ENCODE peak calls at places on chromosomes 12 and 14, in five cellular contexts. J, K, G, N and L are unnamed samples.

GRCh38 chr12:119393685-119394084 is 59.2 kb downstream of the CCDC60 start:
- DNase-seq in J (no peak), K (no peak), G (no peak), N (no peak), L (no peak)

GRCh38 chr14:102272392-102272791 is 32.6 kb downstream of the MOK start:
- DNase-seq in J (no peak), K (no peak), G (no peak), N (peak), L (no peak)

GRCh38 chr14:103524002-103524785 is 1.6 kb upstream of the CKB start:
- DNase-seq in J (no peak), K (no peak), G (no peak), N (no peak), L (no peak)

GRCh38 chr12:88243886-88244491 is 101.9 kb downstream of the TMTC3 start:
- DNase-seq in J (no peak), K (no peak), G (no peak), N (no peak), L (peak)

GRCh38 chr12:101881228-101881627 is 3.8 kb downstream of the DRAM1 start:
- DNase-seq in J (no peak), K (no peak), G (no peak), N (no peak), L (no peak)

GRCh38 chr12:132966676-132967415 is 10.7 kb upstream of the ZNF605 start:
- DNase-seq in J (no peak), K (no peak), G (no peak), N (no peak), L (no peak)

GRCh38 chr14:79093542-79093941 is 923.4 kb downstream of the NRXN3 start:
- DNase-seq in J (no peak), K (no peak), G (peak), N (no peak), L (no peak)

GRCh38 chr14:21087294-21088091 is 11.0 kb downstream of the ZNF219 start:
- DNase-seq in J (peak), K (no peak), G (peak), N (peak), L (peak)

GRCh38 chr14:34527591-34527990 is 11.9 kb downstream of the EAPP start:
- DNase-seq in J (no peak), K (no peak), G (no peak), N (no peak), L (no peak)

GRCh38 chr12:40031965-40032364 is 73.9 kb downstream of the SLC2A13 start:
- DNase-seq in J (no peak), K (no peak), G (peak), N (no peak), L (no peak)

GRCh38 chr12:56565510-56566101 is 44.0 kb downstream of the RBMS2 start:
- DNase-seq in J (no peak), K (no peak), G (peak), N (peak), L (peak)

GRCh38 chr12:27667540-27667939 is 28.7 kb upstream of the REP15 start:
- DNase-seq in J (no peak), K (no peak), G (no peak), N (peak), L (peak)

GRCh38 chr14:103641181-103641580 is 12.2 kb downstream of the KLC1 start:
- DNase-seq in J (no peak), K (no peak), G (peak), N (peak), L (peak)

GRCh38 chr12:89856431-89856830 is 147.8 kb upstream of the ATP2B1 start:
- DNase-seq in J (no peak), K (no peak), G (no peak), N (peak), L (peak)

GRCh38 chr12:50672158-50672557 is 91.7 kb upstream of the ATF1 start:
- DNase-seq in J (no peak), K (no peak), G (no peak), N (no peak), L (no peak)

GRCh38 chr14:52286659-52287649 is 19.5 kb downstream of the PTGDR start:
- DNase-seq in J (no peak), K (no peak), G (no peak), N (peak), L (peak)

GRCh38 chr12:74021937-74022336 is 515.7 kb upstream of the ATXN7L3B start:
- DNase-seq in J (peak), K (peak), G (peak), N (no peak), L (peak)

GRCh38 chr12:6852651-6853354 is 853 bp downstream of the USP5 start:
- DNase-seq in J (no peak), K (no peak), G (no peak), N (peak), L (peak)

GRCh38 chr12:96714199-96714598 is 192.9 kb upstream of the NEDD1 start:
- DNase-seq in J (no peak), K (no peak), G (no peak), N (no peak), L (no peak)

GRCh38 chr12:96720363-96720705 is 186.7 kb upstream of the NEDD1 start:
- DNase-seq in J (no peak), K (no peak), G (no peak), N (no peak), L (no peak)

GRCh38 chr12:96719671-96720362 is 187.2 kb upstream of the NEDD1 start:
- DNase-seq in J (no peak), K (no peak), G (no peak), N (peak), L (peak)
- H3K4me3 ChIP-seq in J (no peak), K (no peak), G (no peak), N (peak), L (no peak)

DNA sequence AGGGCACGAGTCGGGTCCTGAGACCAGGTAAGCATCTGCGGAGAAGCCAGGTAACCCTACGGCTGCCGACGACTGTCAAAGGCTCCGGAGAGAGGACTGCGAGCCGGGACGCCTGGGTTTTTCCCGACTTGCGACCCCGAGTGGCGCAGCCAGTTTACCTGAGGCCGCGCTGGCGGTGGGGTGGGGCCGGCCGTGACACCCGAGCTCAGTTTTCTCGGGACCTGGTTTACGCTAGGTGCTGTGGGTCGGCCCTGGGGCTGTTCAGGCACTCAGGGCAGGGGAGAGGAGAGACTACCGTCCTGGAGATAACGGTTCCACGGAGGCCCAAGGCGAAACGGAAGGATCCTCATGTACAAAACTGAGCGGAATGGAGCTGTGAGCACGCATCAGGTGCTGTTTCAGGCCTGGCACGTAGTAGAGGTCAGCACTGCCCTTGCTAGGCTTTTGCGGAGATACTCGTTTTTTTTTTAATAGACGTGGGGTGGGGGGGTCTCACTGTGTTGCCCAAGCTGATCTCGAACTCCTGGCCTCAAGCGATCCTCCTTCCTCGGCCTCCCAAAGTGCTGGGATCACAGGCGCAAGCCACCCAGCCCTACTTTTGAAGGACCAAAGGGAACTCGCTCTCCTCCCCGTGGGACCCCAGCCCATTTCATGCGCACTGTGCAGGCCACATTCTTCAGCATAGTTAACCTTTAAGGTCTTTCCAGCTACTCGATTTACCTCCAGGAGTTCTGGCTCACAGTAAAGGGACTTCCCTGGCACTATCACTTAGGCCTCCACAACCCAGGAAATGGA is 466 bp downstream of the MTRFR start:
- DNase-seq in J (no peak), K (no peak), G (no peak), N (no peak), L (no peak)
- H3K23ac ChIP-seq in J (peak), K (no peak), G (no peak), N (peak), L (peak)

DNA sequence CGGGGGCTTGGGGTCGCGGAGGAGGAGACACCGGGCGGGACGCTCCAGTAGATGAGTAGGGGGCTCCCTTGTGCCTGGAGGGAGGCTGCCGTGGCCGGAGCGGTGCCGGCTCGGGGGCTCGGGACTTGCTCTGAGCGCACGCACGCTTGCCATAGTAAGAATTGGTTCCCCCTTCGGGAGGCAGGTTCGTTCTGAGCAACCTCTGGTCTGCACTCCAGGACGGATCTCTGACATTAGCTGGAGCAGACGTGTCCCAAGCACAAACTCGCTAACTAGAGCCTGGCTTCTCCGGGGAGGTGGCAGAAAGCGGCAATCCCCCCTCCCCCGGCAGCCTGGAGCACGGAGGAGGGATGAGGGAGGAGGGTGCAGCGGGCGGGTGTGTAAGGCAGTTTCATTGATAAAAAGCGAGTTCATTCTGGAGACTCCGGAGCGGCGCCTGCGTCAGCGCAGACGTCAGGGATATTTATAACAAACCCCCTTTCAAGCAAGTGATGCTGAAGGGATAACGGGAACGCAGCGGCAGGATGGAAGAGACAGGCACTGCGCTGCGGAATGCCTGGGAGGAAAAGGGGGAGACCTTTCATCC is 618 bp downstream of the FOS start:
- DNase-seq in J (no peak), K (no peak), G (no peak), N (peak), L (peak)
- H4K91ac ChIP-seq in J (no peak), K (peak), G (no peak), N (no peak), L (peak)

GRCh38 chr12:110012137-110012536 is 12.9 kb downstream of the ANKRD13A start:
- DNase-seq in J (no peak), K (no peak), G (peak), N (no peak), L (no peak)

GRCh38 chr12:110012659-110013058 is 13.4 kb downstream of the ANKRD13A start:
- DNase-seq in J (no peak), K (no peak), G (no peak), N (no peak), L (no peak)

GRCh38 chr12:110007874-110008273 is 8.6 kb downstream of the ANKRD13A start:
- DNase-seq in J (no peak), K (no peak), G (no peak), N (no peak), L (peak)

GRCh38 chr12:110015132-110015531 is 15.9 kb downstream of the ANKRD13A start:
- DNase-seq in J (no peak), K (no peak), G (no peak), N (no peak), L (no peak)

DNA sequence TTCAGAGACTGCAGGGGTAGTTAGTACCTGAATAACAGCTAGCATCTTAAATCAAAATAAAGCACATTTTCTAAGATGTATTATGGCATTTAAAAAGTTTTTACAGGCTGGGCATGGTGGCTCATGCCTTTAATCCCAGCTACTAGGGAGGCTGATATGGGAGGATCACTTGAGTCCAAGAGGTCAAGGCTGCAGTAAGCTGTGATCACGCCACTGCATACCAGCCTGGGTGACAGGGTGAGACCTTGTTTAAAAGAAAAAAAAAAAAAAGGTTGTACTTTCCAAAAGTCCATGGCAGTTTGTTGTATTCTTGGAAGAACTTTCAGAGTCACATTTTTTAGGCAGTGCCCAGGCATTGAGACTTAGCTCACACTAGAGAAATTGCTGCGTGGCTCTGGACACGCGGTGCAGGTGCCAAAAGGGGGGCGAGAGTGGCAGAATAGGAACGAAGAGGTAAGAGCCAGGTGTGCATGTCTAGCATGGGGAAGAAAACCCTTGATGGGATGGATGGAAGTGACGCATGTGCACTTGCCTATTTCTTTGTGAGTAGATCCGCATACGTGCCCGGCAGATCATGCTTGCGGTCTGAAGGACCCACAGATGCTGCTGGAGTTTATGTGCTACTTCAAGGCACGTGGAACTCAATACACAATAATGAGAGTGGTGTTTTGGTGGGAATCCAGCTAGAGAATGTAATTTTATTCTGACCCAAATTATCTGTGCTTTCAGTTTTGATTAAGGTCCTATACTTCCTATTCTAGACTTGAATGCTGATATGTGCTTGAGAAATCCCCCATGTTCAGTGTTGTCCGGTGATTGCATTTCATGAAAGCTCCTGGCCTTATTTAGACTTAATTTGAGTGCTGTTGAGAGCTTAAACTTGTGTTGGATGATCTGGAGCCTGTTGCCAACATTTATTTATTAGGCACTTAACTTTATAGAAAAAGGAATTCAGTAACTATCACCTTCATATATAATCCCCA is 11.9 kb downstream of the ANKRD13A start:
- DNase-seq in J (no peak), K (no peak), G (no peak), N (no peak), L (no peak)
- H3K4me3 ChIP-seq in J (no peak), K (no peak), G (no peak), N (no peak), L (no peak)

DNA sequence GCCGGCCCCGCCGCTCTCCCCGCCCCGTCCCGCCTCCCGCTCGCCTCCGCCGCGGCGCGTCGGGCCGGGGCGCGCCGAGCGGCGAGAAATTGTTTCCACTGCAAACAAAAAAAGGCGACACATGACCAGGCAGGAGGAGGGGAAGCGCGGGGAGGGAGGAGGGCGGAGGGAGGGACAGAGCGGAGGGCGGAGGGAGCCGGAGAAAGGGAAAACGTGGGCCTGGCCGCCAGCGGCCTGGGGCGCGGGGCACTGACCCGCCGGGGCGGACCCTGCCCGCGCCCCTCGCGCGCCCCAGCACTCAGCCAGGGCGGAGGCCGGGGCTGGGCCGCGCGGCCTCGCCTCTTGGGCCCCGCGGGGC is at the start of gene FOXN3:
- DNase-seq in J (peak), K (peak), G (peak), N (peak), L (peak)
- H3K23ac ChIP-seq in J (peak), K (no peak), G (no peak), N (peak), L (no peak)

GRCh38 chr12:112013601-112014402 is 576 bp downstream of the ERP29 start:
- DNase-seq in J (peak), K (peak), G (peak), N (peak), L (peak)
- H4K91ac ChIP-seq in J (no peak), K (peak), G (peak), N (peak), L (peak)

GRCh38 chr14:77593501-77593911 is 22.9 kb downstream of the SPTLC2 start:
- DNase-seq in J (no peak), K (no peak), G (no peak), N (peak), L (peak)
- H3K4me3 ChIP-seq in J (no peak), K (no peak), G (no peak), N (no peak), L (no peak)

GRCh38 chr12:97363693-97364092 is 98.9 kb upstream of the RMST start:
- DNase-seq in J (no peak), K (no peak), G (no peak), N (no peak), L (no peak)

GRCh38 chr12:97359291-97359690 is 103.3 kb upstream of the RMST start:
- DNase-seq in J (no peak), K (no peak), G (no peak), N (no peak), L (no peak)
- H3K23ac ChIP-seq in J (no peak), K (no peak), G (no peak), N (no peak), L (no peak)